ENCODE peak calls at places on chromosomes 4 and X, in six cellular contexts. One of them, this sample, is unnamed.

GRCh38 chrX:17542123-17542522 is 167.1 kb downstream of the NHS start:
- DNase-seq in choroid plexus epithelial cell: no peak
- DNase-seq in PC-9: no peak
- DNase-seq in AG10803: no peak
- DNase-seq in AG09309: no peak
- DNase-seq in right atrium auricular region: no peak
- DNase-seq in this sample: no peak

GRCh38 chr4:21476753-21477152 is 471.8 kb downstream of the KCNIP4 start:
- DNase-seq in right atrium auricular region: no peak
- DNase-seq in choroid plexus epithelial cell: peak; percentile 12
- DNase-seq in PC-9: no peak
- DNase-seq in AG09309: no peak
- DNase-seq in AG10803: no peak
- DNase-seq in this sample: peak; percentile 1

GRCh38 chrX:17374619-17375360 is at the start of gene NHS:
- DNase-seq in PC-9: peak; percentile 51
- DNase-seq in right atrium auricular region: peak; percentile 63
- DNase-seq in AG10803: peak; percentile 78
- DNase-seq in choroid plexus epithelial cell: peak; percentile 70
- DNase-seq in AG09309: peak; percentile 20
- DNase-seq in this sample: peak; percentile 65

GRCh38 chr4:53314257-53314656 is 51.6 kb downstream of the SCFD2 start:
- DNase-seq in PC-9: no peak
- DNase-seq in AG09309: no peak
- DNase-seq in choroid plexus epithelial cell: no peak
- DNase-seq in right atrium auricular region: no peak
- DNase-seq in AG10803: no peak
- DNase-seq in this sample: no peak

GRCh38 chr4:134470544-134470943 is 269.0 kb upstream of the PABPC4L start:
- DNase-seq in AG10803: no peak
- DNase-seq in right atrium auricular region: no peak
- DNase-seq in PC-9: no peak
- DNase-seq in AG09309: no peak
- DNase-seq in choroid plexus epithelial cell: peak; percentile 28
- DNase-seq in this sample: peak; percentile 0

GRCh38 chr4:81486502-81486901 is 14.8 kb upstream of the RASGEF1B start:
- DNase-seq in choroid plexus epithelial cell: no peak
- DNase-seq in AG09309: no peak
- DNase-seq in AG10803: no peak
- DNase-seq in right atrium auricular region: no peak
- DNase-seq in PC-9: no peak
- DNase-seq in this sample: no peak

GRCh38 chrX:10350991-10351390 is 194.2 kb downstream of the CLCN4 start:
- DNase-seq in right atrium auricular region: no peak
- DNase-seq in PC-9: peak; percentile 74
- DNase-seq in choroid plexus epithelial cell: no peak
- DNase-seq in AG10803: peak; percentile 51
- DNase-seq in AG09309: peak; percentile 10
- DNase-seq in this sample: peak; percentile 8

GRCh38 chr4:53598901-53599300 is 7.6 kb upstream of the LNX1 start:
- DNase-seq in AG10803: no peak
- DNase-seq in right atrium auricular region: no peak
- DNase-seq in AG09309: no peak
- DNase-seq in choroid plexus epithelial cell: no peak
- DNase-seq in PC-9: peak; percentile 68
- DNase-seq in this sample: peak; percentile 31

GRCh38 chrX:100413231-100413630 is 3.2 kb upstream of the PCDH19 start:
- DNase-seq in AG10803: peak; percentile 49
- DNase-seq in AG09309: peak; percentile 13
- DNase-seq in PC-9: peak; percentile 55
- DNase-seq in choroid plexus epithelial cell: peak; percentile 73
- DNase-seq in right atrium auricular region: peak; percentile 62
- DNase-seq in this sample: peak; percentile 70

GRCh38 chrX:13647709-13648212 is 5.2 kb upstream of the TCEANC start:
- DNase-seq in choroid plexus epithelial cell: peak; percentile 77
- DNase-seq in PC-9: no peak
- DNase-seq in AG10803: no peak
- DNase-seq in right atrium auricular region: peak; percentile 82
- DNase-seq in AG09309: no peak
- DNase-seq in this sample: peak; percentile 64

GRCh38 chrX:1483843-1484637 is 31.3 kb upstream of the ASMTL start:
- DNase-seq in AG10803: no peak
- DNase-seq in AG09309: no peak
- DNase-seq in choroid plexus epithelial cell: no peak
- DNase-seq in right atrium auricular region: peak; percentile 30
- DNase-seq in PC-9: no peak
- DNase-seq in this sample: no peak

GRCh38 chrX:108699368-108699767 is 37.0 kb downstream of the IRS4 start:
- DNase-seq in AG10803: peak; percentile 18
- DNase-seq in AG09309: no peak
- DNase-seq in choroid plexus epithelial cell: peak; percentile 51
- DNase-seq in PC-9: no peak
- DNase-seq in right atrium auricular region: no peak
- DNase-seq in this sample: peak; percentile 43

GRCh38 chr4:188722911-188723310 is 583.7 kb downstream of the TRIML1 start:
- DNase-seq in AG09309: peak; percentile 31
- DNase-seq in choroid plexus epithelial cell: no peak
- DNase-seq in right atrium auricular region: no peak
- DNase-seq in PC-9: no peak
- DNase-seq in AG10803: peak; percentile 65
- DNase-seq in this sample: no peak

GRCh38 chrX:39577976-39578962 is 519.5 kb downstream of the BCOR start:
- DNase-seq in right atrium auricular region: peak; percentile 58
- DNase-seq in choroid plexus epithelial cell: no peak
- DNase-seq in AG09309: no peak
- DNase-seq in AG10803: peak; percentile 15
- DNase-seq in PC-9: no peak
- DNase-seq in this sample: peak; percentile 8

GRCh38 chrX:39157796-39158195 is 356.5 kb downstream of the MID1IP1 start:
- DNase-seq in right atrium auricular region: no peak
- DNase-seq in PC-9: no peak
- DNase-seq in AG09309: no peak
- DNase-seq in AG10803: peak; percentile 29
- DNase-seq in choroid plexus epithelial cell: peak; percentile 12
- DNase-seq in this sample: no peak

GRCh38 chr4:7414046-7414445 is 20.7 kb downstream of the PSAPL1 start:
- DNase-seq in PC-9: no peak
- DNase-seq in AG09309: no peak
- DNase-seq in AG10803: no peak
- DNase-seq in right atrium auricular region: no peak
- DNase-seq in choroid plexus epithelial cell: no peak
- DNase-seq in this sample: no peak

GRCh38 chr4:117777721-117778120 is 256.6 kb upstream of the NDST3 start:
- DNase-seq in right atrium auricular region: no peak
- DNase-seq in choroid plexus epithelial cell: no peak
- DNase-seq in AG09309: no peak
- DNase-seq in PC-9: no peak
- DNase-seq in AG10803: no peak
- DNase-seq in this sample: no peak

GRCh38 chrX:119669424-119670037 is 23.4 kb downstream of the SEPTIN6 start:
- DNase-seq in AG09309: no peak
- DNase-seq in right atrium auricular region: no peak
- DNase-seq in choroid plexus epithelial cell: peak; percentile 46
- DNase-seq in AG10803: peak; percentile 2
- DNase-seq in PC-9: no peak
- DNase-seq in this sample: peak; percentile 15

GRCh38 chr4:159312236-159312635 is 209.4 kb downstream of the RAPGEF2 start:
- DNase-seq in AG09309: no peak
- DNase-seq in AG10803: no peak
- DNase-seq in right atrium auricular region: no peak
- DNase-seq in PC-9: no peak
- DNase-seq in choroid plexus epithelial cell: no peak
- DNase-seq in this sample: no peak

GRCh38 chrX:28988246-28988645 is 401.0 kb downstream of the IL1RAPL1 start:
- DNase-seq in choroid plexus epithelial cell: no peak
- DNase-seq in right atrium auricular region: no peak
- DNase-seq in AG10803: no peak
- DNase-seq in PC-9: no peak
- DNase-seq in AG09309: no peak
- DNase-seq in this sample: no peak

GRCh38 chr4:173413043-173413442 is 14.1 kb upstream of the SCRG1 start:
- DNase-seq in choroid plexus epithelial cell: peak; percentile 94
- DNase-seq in right atrium auricular region: no peak
- DNase-seq in PC-9: no peak
- DNase-seq in AG09309: no peak
- DNase-seq in AG10803: peak; percentile 44
- DNase-seq in this sample: peak; percentile 90

GRCh38 chr4:23766334-23766733 is 123.5 kb downstream of the PPARGC1A start:
- DNase-seq in right atrium auricular region: no peak
- DNase-seq in choroid plexus epithelial cell: no peak
- DNase-seq in PC-9: no peak
- DNase-seq in AG10803: no peak
- DNase-seq in AG09309: no peak
- DNase-seq in this sample: no peak

GRCh38 chr4:83019794-83020497 is 9.3 kb upstream of the LIN54 start:
- DNase-seq in choroid plexus epithelial cell: no peak
- DNase-seq in PC-9: no peak
- DNase-seq in AG09309: no peak
- DNase-seq in right atrium auricular region: no peak
- DNase-seq in AG10803: no peak
- DNase-seq in this sample: no peak

DNA sequence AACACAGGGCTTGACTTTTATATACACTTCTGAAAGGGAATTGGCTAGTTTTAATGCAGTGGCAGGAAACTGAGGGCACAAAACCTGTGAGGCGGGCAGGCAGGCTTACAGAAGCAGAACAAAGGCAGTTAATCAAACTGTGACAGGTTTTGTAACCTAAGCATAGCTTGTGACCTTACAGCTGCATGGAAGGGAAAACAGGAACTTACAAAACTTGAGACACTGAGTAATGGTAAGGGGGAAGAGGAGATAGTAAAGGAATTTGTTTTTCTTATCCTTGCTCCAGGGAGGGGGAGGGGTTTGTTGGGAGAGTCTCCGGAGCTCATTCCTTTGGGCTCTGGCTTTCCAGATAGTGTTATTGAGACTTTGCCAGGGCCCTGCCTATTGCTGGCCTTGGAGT is 55.6 kb downstream of the SLITRK4 start:
- DNase-seq in PC-9: no peak
- DNase-seq in choroid plexus epithelial cell: no peak
- DNase-seq in AG10803: no peak
- DNase-seq in right atrium auricular region: no peak
- DNase-seq in AG09309: no peak
- DNase-seq in this sample: peak; percentile 91
- H3K4me3 ChIP-seq in PC-9: no peak overlapping the region
- H3K4me3 ChIP-seq in choroid plexus epithelial cell: no peak overlapping the region
- H3K4me3 ChIP-seq in AG10803: no peak overlapping the region
- H3K4me3 ChIP-seq in right atrium auricular region: no peak overlapping the region
- H3K4me3 ChIP-seq in AG09309: no peak overlapping the region
- H3K4me3 ChIP-seq in this sample: no peak overlapping the region

DNA sequence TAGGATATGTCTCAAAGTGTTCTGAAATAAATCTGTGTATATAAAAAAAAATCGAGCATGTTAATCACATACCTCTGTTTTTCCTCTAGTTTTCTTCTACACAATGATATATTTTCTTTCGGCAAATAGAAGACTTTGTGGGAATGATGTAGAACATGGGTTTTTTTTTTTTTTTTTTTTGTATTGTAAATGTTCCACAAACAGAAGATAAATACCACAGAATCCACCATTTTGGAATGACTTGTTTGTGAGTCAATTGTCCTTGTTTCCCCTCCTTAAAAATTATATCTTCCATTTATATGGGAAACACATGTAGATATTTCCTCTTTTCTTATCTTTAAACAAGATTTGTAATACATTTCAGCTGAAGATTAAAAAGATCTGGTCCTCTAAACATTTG is 304.5 kb downstream of the SPRY1 start:
- DNase-seq in right atrium auricular region: no peak
- DNase-seq in PC-9: no peak
- DNase-seq in AG10803: peak; percentile 40
- DNase-seq in AG09309: no peak
- DNase-seq in choroid plexus epithelial cell: peak; percentile 7
- DNase-seq in this sample: peak; percentile 71
- H3K4me3 ChIP-seq in right atrium auricular region: no peak overlapping the region
- H3K4me3 ChIP-seq in PC-9: no peak overlapping the region
- H3K4me3 ChIP-seq in AG10803: peak overlapping the region; percentile 52
- H3K4me3 ChIP-seq in AG09309: no peak overlapping the region
- H3K4me3 ChIP-seq in choroid plexus epithelial cell: no peak overlapping the region
- H3K4me3 ChIP-seq in this sample: no peak overlapping the region

GRCh38 chr4:108393870-108394269 is 225.1 kb upstream of the LEF1 start:
- DNase-seq in right atrium auricular region: no peak
- DNase-seq in AG09309: no peak
- DNase-seq in PC-9: no peak
- DNase-seq in AG10803: no peak
- DNase-seq in choroid plexus epithelial cell: no peak
- DNase-seq in this sample: no peak
- H3K4me3 ChIP-seq in right atrium auricular region: no peak overlapping the region
- H3K4me3 ChIP-seq in AG09309: no peak overlapping the region
- H3K4me3 ChIP-seq in PC-9: no peak overlapping the region
- H3K4me3 ChIP-seq in AG10803: no peak overlapping the region
- H3K4me3 ChIP-seq in choroid plexus epithelial cell: no peak overlapping the region
- H3K4me3 ChIP-seq in this sample: no peak overlapping the region

DNA sequence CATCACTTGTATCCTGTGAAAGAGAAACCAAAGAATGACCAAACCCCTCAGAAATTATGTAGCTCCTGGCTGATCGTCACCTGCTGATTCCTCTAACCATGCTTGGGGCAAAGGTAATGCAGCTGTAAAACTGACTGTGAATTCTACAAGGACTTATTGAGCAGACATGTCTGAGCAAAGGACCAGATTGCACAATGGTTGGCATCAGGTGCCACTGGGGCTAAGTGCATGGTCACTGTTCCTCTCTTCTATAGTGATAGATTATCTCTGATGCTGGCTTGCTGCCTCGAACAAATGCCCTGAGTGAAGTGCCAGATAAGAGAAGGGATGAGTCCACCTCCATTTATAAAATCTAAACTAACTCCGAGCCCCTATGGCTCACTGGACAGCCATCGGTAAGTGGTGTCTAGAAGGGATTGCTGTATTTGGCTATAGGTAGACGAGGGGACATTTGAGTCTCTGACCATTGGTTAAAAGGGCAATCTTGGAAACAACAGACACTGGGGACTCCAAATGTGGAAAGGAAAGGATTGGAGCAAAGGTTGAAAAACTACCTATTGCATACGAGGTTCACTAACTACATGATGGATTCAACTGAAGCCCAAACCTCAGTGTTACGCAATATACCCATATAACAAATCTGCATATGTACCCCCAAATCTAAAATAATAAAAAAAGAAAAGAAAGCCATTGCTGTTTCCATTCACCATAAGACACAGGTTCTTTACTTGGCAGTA is 110.8 kb upstream of the IGSF1 start:
- DNase-seq in choroid plexus epithelial cell: no peak
- DNase-seq in AG09309: no peak
- DNase-seq in PC-9: no peak
- DNase-seq in AG10803: no peak
- DNase-seq in right atrium auricular region: no peak
- DNase-seq in this sample: no peak
- H3K4me3 ChIP-seq in choroid plexus epithelial cell: no peak overlapping the region
- H3K4me3 ChIP-seq in AG09309: no peak overlapping the region
- H3K4me3 ChIP-seq in PC-9: no peak overlapping the region
- H3K4me3 ChIP-seq in AG10803: no peak overlapping the region
- H3K4me3 ChIP-seq in right atrium auricular region: no peak overlapping the region
- H3K4me3 ChIP-seq in this sample: no peak overlapping the region

This sample was measured in cardiac fibroblast.